ENCODE peak calls at places on chromosomes 5 and 9, in eight cellular contexts. C is right lobe of liver; P is body of pancreas; X is uterus; Q is astrocyte; D is sigmoid colon; E is lower lobe of right lung; T is CD4-positive, alpha-beta memory T cell. Z is an unnamed sample.

GRCh38 chr5:73911761-73912393 is 285.9 kb downstream of the ARHGEF28 start:
- DNase-seq in P (no peak), D (no peak), Q (peak; percentile 56), E (no peak), C (no peak), X (no peak), T (no peak), Z (no peak)

GRCh38 chr5:77957-78804 is 13.8 kb upstream of the PLEKHG4B start:
- DNase-seq in Q (peak; percentile 83), D (no peak), X (no peak), C (no peak), P (no peak), E (no peak), T (no peak), Z (peak; percentile 49)

GRCh38 chr5:180291943-180292831 is at the start of gene MAPK9:
- DNase-seq in Q (peak; percentile 34), T (peak; percentile 90), X (peak; percentile 69), D (peak; percentile 88), C (peak; percentile 93), P (peak; percentile 86), E (peak; percentile 89), Z (peak; percentile 86)

GRCh38 chr5:102099766-102100331 is 196.2 kb downstream of the SLCO4C1 start:
- DNase-seq in X (no peak), D (no peak), P (no peak), Q (no peak), E (no peak), C (no peak), T (no peak), Z (no peak)

GRCh38 chr9:20650750-20651299 is 28.5 kb upstream of the MLLT3 start:
- DNase-seq in T (no peak), D (no peak), E (no peak), Q (no peak), X (no peak), C (no peak), P (no peak), Z (no peak)

GRCh38 chr9:130167927-130168326 is 4.3 kb upstream of the NCS1 start:
- DNase-seq in P (no peak), D (no peak), Q (no peak), X (no peak), E (no peak), C (no peak), T (no peak), Z (no peak)

GRCh38 chr5:62457071-62457470 is 44.5 kb downstream of the IPO11 start:
- DNase-seq in E (no peak), Q (no peak), C (no peak), X (no peak), D (no peak), P (no peak), T (no peak), Z (no peak)

GRCh38 chr5:154194348-154195329 is 4.1 kb downstream of the GALNT10 start:
- DNase-seq in C (no peak), T (no peak), Q (peak; percentile 84), D (no peak), E (no peak), X (no peak), P (no peak), Z (no peak)

GRCh38 chr9:130298663-130299279 is 33.2 kb downstream of the HMCN2 start:
- DNase-seq in C (no peak), T (no peak), Q (no peak), E (peak; percentile 27), D (no peak), P (no peak), X (no peak), Z (no peak)

GRCh38 chr9:128116104-128117083 is 11.1 kb downstream of the PTGES2 start:
- DNase-seq in D (peak; percentile 64), C (no peak), E (peak; percentile 40), P (no peak), Q (no peak), T (no peak), X (peak; percentile 13), Z (no peak)

GRCh38 chr9:69028754-69029153 is 6.8 kb upstream of the FXN start:
- DNase-seq in P (no peak), X (no peak), E (no peak), Q (no peak), D (no peak), T (peak; percentile 79), C (no peak), Z (no peak)

GRCh38 chr5:61275841-61276240 is 56.2 kb upstream of the ZSWIM6 start:
- DNase-seq in Q (peak; percentile 52), D (peak; percentile 80), E (peak; percentile 88), T (no peak), C (peak; percentile 67), P (no peak), X (no peak), Z (peak; percentile 58)

GRCh38 chr5:144332265-144332664 is 161.6 kb downstream of the KCTD16 start:
- DNase-seq in P (no peak), D (no peak), Q (no peak), E (no peak), C (no peak), T (no peak), X (no peak), Z (no peak)

GRCh38 chr5:76402251-76402879 is 720 bp upstream of the IQGAP2 start:
- DNase-seq in Q (no peak), E (peak; percentile 80), X (no peak), T (no peak), D (no peak), C (peak; percentile 56), P (peak; percentile 52), Z (peak; percentile 37)

GRCh38 chr5:11520241-11520929 is 383.9 kb downstream of the CTNND2 start:
- DNase-seq in C (no peak), X (no peak), Q (no peak), E (no peak), T (no peak), P (no peak), D (no peak), Z (no peak)

GRCh38 chr5:104189909-104190308 is 627.3 kb upstream of the NUDT12 start:
- DNase-seq in T (no peak), Q (peak; percentile 86), E (no peak), P (no peak), X (no peak), D (no peak), C (no peak), Z (no peak)

GRCh38 chr5:102152906-102153787 is 142.9 kb downstream of the SLCO4C1 start:
- DNase-seq in Q (no peak), D (no peak), E (no peak), X (no peak), T (peak; percentile 1), C (no peak), P (no peak), Z (no peak)

GRCh38 chr5:90494043-90494442 is 19.4 kb downstream of the POLR3G start:
- DNase-seq in E (no peak), Q (no peak), C (no peak), X (no peak), P (no peak), T (no peak), D (no peak), Z (no peak)
- H3K4me1 ChIP-seq in E (no peaks in the 10 kb centered on the region), Q (no peaks in the 10 kb centered on the region), C (no peaks in the 10 kb centered on the region), X (no peaks in the 10 kb centered on the region), P (no peaks in the 10 kb centered on the region), T (no peaks in the 10 kb centered on the region), D (no peaks in the 10 kb centered on the region), Z (no peaks in the 10 kb centered on the region)

GRCh38 chr9:34963577-34963976 is 5.5 kb downstream of the PHF24 start:
- DNase-seq in C (no peak), P (no peak), E (no peak), X (no peak), T (no peak), Q (no peak), D (no peak), Z (no peak)

GRCh38 chr9:34964458-34964857 is 6.4 kb downstream of the PHF24 start:
- DNase-seq in E (no peak), C (no peak), D (no peak), T (no peak), X (no peak), Q (no peak), P (no peak), Z (no peak)

GRCh38 chr9:34962530-34962929 is 4.4 kb downstream of the PHF24 start:
- DNase-seq in E (no peak), T (no peak), C (no peak), X (no peak), Q (no peak), D (no peak), P (no peak), Z (no peak)

GRCh38 chr9:34958411-34958982 is 412 bp downstream of the PHF24 start:
- DNase-seq in C (no peak), Q (no peak), E (no peak), X (no peak), D (no peak), P (no peak), T (no peak), Z (no peak)

DNA sequence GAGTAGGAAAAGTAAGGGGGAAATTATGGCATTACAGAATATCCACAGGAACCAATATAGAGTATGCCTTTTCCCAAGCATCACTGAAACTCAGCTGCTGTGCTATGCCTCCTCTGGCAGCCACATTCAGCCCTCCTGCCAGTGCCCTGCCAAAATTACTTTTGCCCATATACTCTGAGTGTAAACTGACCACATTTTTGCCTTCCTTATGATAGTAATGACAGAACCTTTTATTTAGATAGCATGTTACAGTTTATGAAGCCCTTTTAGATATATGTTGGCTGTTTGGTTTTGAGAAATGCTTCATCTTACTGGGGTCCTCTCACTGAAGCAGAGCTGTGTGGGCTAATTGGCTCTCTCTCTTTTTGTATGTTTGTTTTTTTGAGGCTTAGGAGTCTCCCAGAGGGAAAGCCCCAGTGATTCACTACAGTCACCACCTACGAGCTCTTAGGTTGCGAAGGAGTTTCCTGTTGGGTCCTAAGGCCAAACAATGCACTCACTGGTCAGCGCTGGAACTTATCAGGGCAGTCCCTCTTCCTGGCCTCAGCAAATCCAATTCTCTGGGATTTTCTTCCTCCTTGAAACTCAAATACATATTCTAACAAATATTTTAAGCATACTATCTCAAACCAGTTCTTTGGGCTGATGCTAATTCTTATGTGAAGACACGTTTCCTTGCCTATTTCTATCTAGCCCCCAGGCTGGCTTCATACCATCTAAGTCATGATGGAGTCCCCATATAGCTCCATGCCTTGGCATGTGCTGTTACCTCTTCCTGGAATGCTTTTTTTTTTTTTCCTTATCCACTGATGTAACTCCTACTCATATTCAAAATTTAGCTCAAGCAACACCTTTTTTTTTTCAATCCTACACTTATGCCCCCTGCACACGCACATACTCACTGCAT is 3.7 kb downstream of the PHF24 start:
- DNase-seq in C (no peak), T (no peak), Q (peak; percentile 54), X (no peak), D (no peak), E (no peak), P (no peak), Z (no peak)
- H3K27ac ChIP-seq in C (no peak overlapping the region), T (no peak overlapping the region), Q (no peak overlapping the region), X (no peak overlapping the region), D (no peak overlapping the region), E (no peak overlapping the region), P (no peak overlapping the region), Z (no peak overlapping the region)

GRCh38 chr9:113566011-113566711 is 102.6 kb downstream of the RGS3 start:
- DNase-seq in X (peak; percentile 6), P (no peak), Q (no peak), D (peak; percentile 64), T (no peak), E (no peak), C (no peak), Z (no peak)
- H3K4me1 ChIP-seq in X (no peaks in the 10 kb centered on the region), P (peaks cover 65% of the 10 kb centered on the region), Q (peaks cover 26% of the 10 kb centered on the region), D (no peaks in the 10 kb centered on the region), T (no peaks in the 10 kb centered on the region), E (peaks cover 59% of the 10 kb centered on the region), C (no peaks in the 10 kb centered on the region), Z (peaks cover 88% of the 10 kb centered on the region)

GRCh38 chr5:111755264-111755941 is 1.6 kb downstream of the NREP start:
- DNase-seq in C (no peak), X (no peak), D (no peak), Q (no peak), T (no peak), P (no peak), E (no peak), Z (no peak)
- H3K27ac ChIP-seq in C (no peak overlapping the region), X (no peak overlapping the region), D (peak overlapping the region; percentile 95), Q (peak overlapping the region; percentile 98), T (no peak overlapping the region), P (no peak overlapping the region), E (no peak overlapping the region), Z (peak overlapping the region; percentile 97)

GRCh38 chr5:169974121-169974770 is 6.0 kb downstream of the INSYN2B start:
- DNase-seq in Q (no peak), X (no peak), D (no peak), T (no peak), C (no peak), P (no peak), E (no peak), Z (no peak)
- H3K4me1 ChIP-seq in Q (peaks cover 63% of the 10 kb centered on the region), X (no peaks in the 10 kb centered on the region), D (no peaks in the 10 kb centered on the region), T (no peaks in the 10 kb centered on the region), C (no peaks in the 10 kb centered on the region), P (no peaks in the 10 kb centered on the region), E (no peaks in the 10 kb centered on the region), Z (peaks cover 12% of the 10 kb centered on the region)